ENCODE peak calls at places on chromosomes 6 and 20, in four cellular contexts. U, W, Y and G are unnamed samples.

GRCh38 chr20:50301712-50302111 is 111.1 kb downstream of the CEBPB start:
- DNase-seq in Y (no peak), W (no peak), U (no peak), G (no peak)

GRCh38 chr6:40717411-40718057 is 130.4 kb upstream of the LRFN2 start:
- DNase-seq in Y (no peak), W (no peak), U (no peak), G (no peak)

GRCh38 chr6:37170273-37171140 is 555 bp downstream of the PIM1 start:
- DNase-seq in U (peak), Y (no peak), W (no peak), G (peak)

GRCh38 chr6:132007474-132008190 is 56.5 kb upstream of the CCN2 start:
- DNase-seq in U (no peak), Y (no peak), W (no peak), G (no peak)

GRCh38 chr6:72554761-72555221 is 67.1 kb upstream of the KCNQ5 start:
- DNase-seq in W (peak), Y (no peak), U (no peak), G (no peak)

GRCh38 chr20:50013976-50014375 is 31.2 kb downstream of the SNAI1 start:
- DNase-seq in W (no peak), U (no peak), Y (no peak), G (no peak)

GRCh38 chr20:45470262-45470931 is 844 bp downstream of the WFDC2 start:
- DNase-seq in Y (no peak), U (peak), W (no peak), G (peak)

GRCh38 chr6:136956590-136957573 is 34.8 kb downstream of the SLC35D3 start:
- DNase-seq in U (peak), W (peak), Y (no peak), G (peak)

GRCh38 chr20:62063981-62064787 is 1.5 kb downstream of the TAF4 start:
- DNase-seq in U (peak), W (no peak), Y (no peak), G (peak)

GRCh38 chr20:24747881-24748595 is 201.0 kb upstream of the CST7 start:
- DNase-seq in W (no peak), U (no peak), Y (no peak), G (no peak)

GRCh38 chr20:58598271-58599015 is 52.6 kb upstream of the STX16 start:
- DNase-seq in Y (no peak), U (peak), W (no peak), G (no peak)
- TF ChIP-seq USF1 in Y (no peak), U (no peak), W (no peak), G (no peak)

GRCh38 chr6:118770835-118771234 is 119.4 kb upstream of the CEP85L start:
- DNase-seq in U (no peak), W (no peak), Y (no peak), G (no peak)

GRCh38 chr6:118771253-118771652 is 119.9 kb upstream of the CEP85L start:
- DNase-seq in W (no peak), U (no peak), Y (no peak), G (no peak)

GRCh38 chr6:118770112-118770788 is 118.9 kb upstream of the CEP85L start:
- DNase-seq in W (no peak), Y (no peak), U (peak), G (no peak)

GRCh38 chr6:118768441-118768840 is 117.0 kb upstream of the CEP85L start:
- DNase-seq in W (no peak), U (no peak), Y (no peak), G (no peak)

DNA sequence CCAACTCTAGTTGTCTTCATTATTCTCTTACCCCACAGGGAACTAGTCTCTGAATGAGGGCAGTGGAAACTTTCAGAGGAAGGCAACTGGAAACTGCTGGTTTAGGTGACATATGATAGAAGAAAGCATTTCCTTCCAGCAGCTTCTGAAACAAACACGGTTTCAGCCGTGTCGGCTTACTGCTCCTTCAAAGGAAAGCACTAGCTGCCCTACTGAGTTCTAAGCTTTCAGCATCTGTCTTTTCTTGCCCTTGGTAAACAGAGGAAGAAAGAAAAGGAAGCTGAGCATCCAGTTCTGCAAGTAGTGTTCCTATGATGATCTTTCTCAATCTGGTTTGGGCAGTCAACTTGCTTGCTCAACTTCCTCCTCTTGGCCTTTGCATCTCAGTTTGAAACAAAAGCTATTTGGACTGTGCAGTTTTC is 117.5 kb upstream of the CEP85L start:
- DNase-seq in Y (no peak), W (no peak), U (no peak), G (no peak)
- TF ChIP-seq USF1 in Y (no peak), W (no peak), U (no peak), G (no peak)

DNA sequence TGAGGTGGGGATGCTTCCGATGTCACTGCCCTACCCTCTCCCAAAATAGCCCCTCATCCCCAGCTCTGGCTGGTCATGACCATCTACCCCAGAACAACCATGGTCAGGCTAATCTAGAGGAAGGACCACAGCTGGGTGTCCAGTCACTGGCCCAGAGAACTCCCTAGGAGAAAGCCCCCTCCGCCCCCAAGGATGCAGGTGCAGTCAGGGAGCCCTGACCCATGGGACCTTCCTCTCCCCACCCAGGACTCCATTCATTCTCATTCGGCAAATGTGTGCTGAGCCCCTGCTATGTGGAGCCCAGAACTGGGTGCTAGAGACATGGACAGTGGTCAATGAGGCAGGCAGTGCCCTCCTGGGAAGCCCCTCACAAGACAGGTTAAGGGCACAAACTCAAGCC is 60.5 kb downstream of the JPH2 start:
- DNase-seq in Y (no peak), W (no peak), U (no peak), G (no peak)
- TF ChIP-seq USF1 in Y (no peak), W (no peak), U (no peak), G (no peak)

DNA sequence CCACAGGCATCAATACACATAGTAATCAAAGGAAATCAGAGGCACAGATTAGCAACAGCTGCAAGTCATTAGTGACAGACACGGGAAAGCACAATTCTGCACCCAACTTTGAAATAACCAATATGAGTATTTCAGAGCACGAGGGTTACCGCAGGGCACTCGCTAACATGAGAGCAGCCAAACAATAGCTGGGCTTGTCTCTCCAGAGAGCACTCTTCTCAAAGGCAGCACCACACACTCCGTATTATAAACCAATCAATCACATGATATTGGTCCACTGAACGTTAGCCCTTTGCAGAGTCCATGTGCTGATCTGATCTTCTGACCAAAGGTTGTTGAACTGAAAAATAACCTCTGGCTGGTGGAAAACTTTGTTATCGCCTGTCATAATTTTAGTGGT is 149.5 kb downstream of the RNF144B start:
- DNase-seq in W (no peak), Y (no peak), U (peak), G (no peak)
- TF ChIP-seq USF1 in W (no peak), Y (no peak), U (no peak), G (no peak)

GRCh38 chr20:1185316-1185741 is 548 bp upstream of the TMEM74B start:
- DNase-seq in W (peak), Y (no peak), U (peak), G (peak)

GRCh38 chr20:1184260-1184637 is 532 bp downstream of the TMEM74B start:
- DNase-seq in Y (no peak), U (peak), W (no peak), G (no peak)

GRCh38 chr20:1186367-1186991 is 1.7 kb upstream of the TMEM74B start:
- DNase-seq in W (no peak), U (no peak), Y (no peak), G (no peak)

GRCh38 chr20:1184638-1185315 is at the start of gene TMEM74B:
- DNase-seq in Y (no peak), W (no peak), U (peak), G (peak)

DNA sequence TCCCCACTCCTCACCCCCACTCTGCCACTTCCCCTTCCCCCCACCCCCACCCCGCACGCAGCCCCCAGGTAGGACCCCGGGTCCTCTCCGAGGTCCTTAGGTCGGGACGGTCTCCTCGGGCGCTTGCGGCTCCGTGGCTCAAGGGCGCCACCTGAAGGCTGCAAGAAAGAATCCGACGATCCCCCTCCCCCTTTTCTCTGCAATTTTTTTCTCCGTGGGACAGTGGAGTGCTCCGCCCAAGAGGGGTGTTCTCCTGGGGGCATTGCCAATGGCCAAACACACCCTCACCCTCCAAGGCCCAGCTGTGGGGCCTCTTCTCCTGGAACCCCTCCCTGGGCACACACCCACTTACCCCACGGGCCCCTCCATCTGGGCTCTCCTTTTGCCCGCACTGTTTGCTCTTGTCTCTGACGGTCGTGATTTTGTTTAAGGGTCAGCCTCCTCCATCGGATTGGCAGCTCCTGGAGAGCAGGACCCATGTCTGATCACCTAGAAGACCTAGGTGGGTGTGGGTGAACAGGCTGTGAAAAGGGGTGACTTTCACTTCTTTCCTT is 1.1 kb upstream of the TMEM74B start:
- DNase-seq in Y (no peak), W (peak), U (peak), G (peak)
- TF ChIP-seq USF1 in Y (no peak), W (no peak), U (no peak), G (no peak)

DNA sequence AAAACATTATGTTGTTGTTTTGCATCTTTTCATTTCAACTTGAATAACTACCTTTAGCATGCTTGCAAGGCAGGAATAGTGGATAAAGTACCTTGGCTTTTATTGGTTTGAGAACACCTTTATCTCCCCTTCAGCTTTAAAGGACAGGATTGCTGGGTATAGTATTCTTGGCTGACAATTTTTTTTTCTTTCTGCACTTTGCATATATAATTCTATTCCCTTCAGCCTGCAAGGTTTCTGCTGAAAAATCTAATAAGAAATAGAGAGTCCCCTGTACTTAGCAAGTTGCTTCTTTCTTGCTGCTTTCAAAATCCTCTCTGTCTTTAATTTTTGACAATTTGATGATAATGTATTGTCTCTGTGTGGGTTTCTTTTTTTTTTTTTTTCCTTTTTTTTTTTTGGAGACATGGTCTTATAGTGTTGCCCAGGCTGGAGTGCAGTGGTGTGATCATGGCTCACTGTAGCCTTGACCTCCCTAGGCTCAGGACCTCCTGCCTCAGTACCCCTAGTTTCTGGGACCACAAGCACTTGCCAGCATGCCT is 47.1 kb downstream of the SMAP1 start:
- DNase-seq in U (no peak), W (no peak), Y (no peak), G (no peak)
- TF ChIP-seq USF1 in U (no peak), W (no peak), Y (no peak), G (no peak)

DNA sequence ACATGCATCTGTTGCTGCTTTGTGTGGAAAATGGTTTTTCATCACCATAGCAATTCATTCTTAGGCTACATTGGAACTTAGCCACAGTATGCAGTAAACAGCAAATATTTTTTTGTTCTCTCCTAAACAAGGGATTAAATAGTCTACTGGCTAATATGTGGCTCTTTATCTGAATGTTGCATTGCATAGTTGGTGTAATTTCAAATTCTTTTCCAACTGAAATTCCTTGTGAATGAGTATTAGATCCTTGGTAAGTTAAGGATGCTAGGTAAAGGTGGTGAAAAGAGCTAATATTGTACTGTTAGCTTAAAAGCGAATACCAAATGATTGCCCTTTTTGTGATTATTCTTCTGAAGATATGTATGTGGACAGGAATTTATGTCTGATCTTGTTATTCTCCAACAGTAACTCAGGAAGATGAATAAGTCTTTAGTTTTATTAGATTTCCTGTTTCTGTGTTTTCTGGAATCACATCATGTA is 968 bp downstream of the MLIP start:
- DNase-seq in U (no peak), W (no peak), Y (no peak), G (no peak)
- TF ChIP-seq USF1 in U (no peak), W (no peak), Y (no peak), G (no peak)

DNA sequence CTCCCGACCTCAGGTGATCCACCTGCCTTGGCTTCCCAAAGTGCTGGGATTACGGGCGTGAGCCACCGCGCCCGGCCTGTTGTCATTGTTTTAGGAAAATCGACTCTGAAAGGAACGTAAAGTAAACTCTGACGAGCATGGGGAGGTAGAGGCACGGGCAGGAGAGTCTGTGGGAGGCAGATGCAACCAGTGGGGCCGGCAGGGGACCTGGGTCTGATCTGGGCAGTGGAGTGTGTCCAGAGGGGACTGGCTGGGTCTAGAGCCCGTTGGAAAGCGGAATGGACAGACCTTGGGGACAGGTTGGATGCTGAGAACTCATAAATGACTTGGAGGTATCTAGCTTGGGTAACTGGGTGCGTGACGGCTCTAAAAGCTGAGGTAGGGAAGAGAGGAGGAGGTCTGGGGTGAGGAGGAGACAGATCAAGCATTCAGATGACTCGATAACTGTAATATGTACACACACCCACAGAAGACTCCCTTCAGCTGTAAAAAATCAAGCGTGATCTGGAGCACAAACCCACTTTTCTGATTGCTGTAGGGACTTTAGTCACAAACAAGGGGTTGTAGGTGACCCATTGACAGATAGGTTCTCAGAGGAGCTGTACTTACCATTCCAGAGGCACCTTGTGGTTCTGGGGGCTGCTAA is 22.4 kb downstream of the MANBAL start:
- DNase-seq in U (no peak), Y (no peak), W (no peak), G (no peak)
- TF ChIP-seq USF1 in U (no peak), Y (no peak), W (no peak), G (no peak)